ENCODE peak calls at places on chromosome 14, in four cellular contexts. H is RCC 7860; K is fibroblast of pulmonary artery; J is activated CD4-positive, alpha-beta T cell treated with anti-CD3 and anti-CD28 coated beads, Interleukin-2, amount 10 ng/mL, durations not matched to agents 7 days and 5 days. X is an unnamed sample.

GRCh38 chr14:69002069-69002468 is 23.0 kb upstream of the ACTN1 start:
- DNase-seq in H (no peak), K (peak; percentile 29), J (no peak), X (no peak)

GRCh38 chr14:55329999-55330710 is 58.9 kb downstream of the FBXO34 start:
- DNase-seq in J (no peak), K (no peak), H (no peak), X (no peak)

GRCh38 chr14:82725188-82725587 is 1191.5 kb upstream of the SEL1L start:
- DNase-seq in K (peak; percentile 0), J (no peak), H (no peak), X (no peak)

GRCh38 chr14:93655078-93655750 is 133.1 kb downstream of the PRIMA1 start:
- DNase-seq in J (peak; percentile 18), K (peak; percentile 58), H (peak; percentile 5), X (peak; percentile 58)

GRCh38 chr14:31933716-31934115 is 143.4 kb upstream of the ARHGAP5 start:
- DNase-seq in J (no peak), H (no peak), K (peak; percentile 69), X (peak; percentile 33)

GRCh38 chr14:23137221-23138172 is 18.4 kb upstream of the CEBPE start:
- DNase-seq in J (no peak), K (no peak), H (no peak), X (no peak)

GRCh38 chr14:104574978-104575377 is 4.6 kb upstream of the C14orf180 start:
- DNase-seq in K (no peak), H (no peak), J (no peak), X (no peak)

GRCh38 chr14:84312551-84312950 is 1217.4 kb upstream of the FLRT2 start:
- DNase-seq in K (no peak), J (no peak), H (no peak), X (no peak)

GRCh38 chr14:59631237-59631636 is 54.6 kb upstream of the CCDC175 start:
- DNase-seq in H (no peak), K (peak; percentile 1), J (no peak), X (no peak)

X was measured in NCI-H2171.